ENCODE peak calls at places on chromosome 17, in six cellular contexts. One of them, this sample, is unnamed.

GRCh38 chr17:7001562-7001961 is 5.7 kb downstream of the ALOX12 start:
- DNase-seq in head of caudate nucleus: no peak
- DNase-seq in breast epithelium: no peak
- DNase-seq in activated naive CD8-positive, alpha-beta T cell treated with anti-CD3 and anti-CD28 coated beads, Interleukin-2, amount 50 U/mL, for 16 hours: no peak
- DNase-seq in GDM1: no peak
- DNase-seq in cardiac muscle cell: peak
- DNase-seq in this sample: no peak

GRCh38 chr17:50767446-50767845 is at the start of gene ANKRD40CL:
- DNase-seq in head of caudate nucleus: no peak
- DNase-seq in breast epithelium: no peak
- DNase-seq in activated naive CD8-positive, alpha-beta T cell treated with anti-CD3 and anti-CD28 coated beads, Interleukin-2, amount 50 U/mL, for 16 hours: no peak
- DNase-seq in GDM1: no peak
- DNase-seq in cardiac muscle cell: no peak
- DNase-seq in this sample: no peak

GRCh38 chr17:15092762-15093161 is 172.4 kb downstream of the PMP22 start:
- DNase-seq in head of caudate nucleus: no peak
- DNase-seq in breast epithelium: no peak
- DNase-seq in activated naive CD8-positive, alpha-beta T cell treated with anti-CD3 and anti-CD28 coated beads, Interleukin-2, amount 50 U/mL, for 16 hours: no peak
- DNase-seq in GDM1: no peak
- DNase-seq in cardiac muscle cell: no peak
- DNase-seq in this sample: no peak

GRCh38 chr17:34826332-34826731 is 134.9 kb downstream of the CCT6B start:
- DNase-seq in head of caudate nucleus: no peak
- DNase-seq in breast epithelium: no peak
- DNase-seq in activated naive CD8-positive, alpha-beta T cell treated with anti-CD3 and anti-CD28 coated beads, Interleukin-2, amount 50 U/mL, for 16 hours: no peak
- DNase-seq in GDM1: no peak
- DNase-seq in cardiac muscle cell: no peak
- DNase-seq in this sample: no peak

GRCh38 chr17:36544049-36544319 is 735 bp upstream of the GGNBP2 start:
- DNase-seq in head of caudate nucleus: peak
- DNase-seq in breast epithelium: no peak
- DNase-seq in activated naive CD8-positive, alpha-beta T cell treated with anti-CD3 and anti-CD28 coated beads, Interleukin-2, amount 50 U/mL, for 16 hours: no peak
- DNase-seq in GDM1: peak
- DNase-seq in cardiac muscle cell: peak
- DNase-seq in this sample: peak

GRCh38 chr17:81867123-81867951 is 3.8 kb downstream of the ARHGDIA start:
- DNase-seq in head of caudate nucleus: no peak
- DNase-seq in breast epithelium: no peak
- DNase-seq in activated naive CD8-positive, alpha-beta T cell treated with anti-CD3 and anti-CD28 coated beads, Interleukin-2, amount 50 U/mL, for 16 hours: no peak
- DNase-seq in GDM1: no peak
- DNase-seq in cardiac muscle cell: peak
- DNase-seq in this sample: peak

GRCh38 chr17:64732336-64733006 is 70.4 kb upstream of the SMURF2 start:
- DNase-seq in head of caudate nucleus: peak
- DNase-seq in breast epithelium: no peak
- DNase-seq in activated naive CD8-positive, alpha-beta T cell treated with anti-CD3 and anti-CD28 coated beads, Interleukin-2, amount 50 U/mL, for 16 hours: no peak
- DNase-seq in GDM1: no peak
- DNase-seq in cardiac muscle cell: peak
- DNase-seq in this sample: peak

GRCh38 chr17:48791128-48792032 is 25.6 kb downstream of the TTLL6 start:
- DNase-seq in head of caudate nucleus: peak
- DNase-seq in breast epithelium: peak
- DNase-seq in activated naive CD8-positive, alpha-beta T cell treated with anti-CD3 and anti-CD28 coated beads, Interleukin-2, amount 50 U/mL, for 16 hours: no peak
- DNase-seq in GDM1: peak
- DNase-seq in cardiac muscle cell: peak
- DNase-seq in this sample: peak

GRCh38 chr17:1005361-1005946 is 8.5 kb downstream of the TIMM22 start:
- DNase-seq in head of caudate nucleus: peak
- DNase-seq in breast epithelium: peak
- DNase-seq in activated naive CD8-positive, alpha-beta T cell treated with anti-CD3 and anti-CD28 coated beads, Interleukin-2, amount 50 U/mL, for 16 hours: no peak
- DNase-seq in GDM1: no peak
- DNase-seq in cardiac muscle cell: peak
- DNase-seq in this sample: peak

GRCh38 chr17:63082952-63083351 is 116.9 kb downstream of the TANC2 start:
- DNase-seq in head of caudate nucleus: no peak
- DNase-seq in breast epithelium: no peak
- DNase-seq in activated naive CD8-positive, alpha-beta T cell treated with anti-CD3 and anti-CD28 coated beads, Interleukin-2, amount 50 U/mL, for 16 hours: no peak
- DNase-seq in GDM1: no peak
- DNase-seq in cardiac muscle cell: no peak
- DNase-seq in this sample: no peak

GRCh38 chr17:57260325-57261083 is 4.2 kb downstream of the MSI2 start:
- DNase-seq in head of caudate nucleus: no peak
- DNase-seq in breast epithelium: no peak
- DNase-seq in activated naive CD8-positive, alpha-beta T cell treated with anti-CD3 and anti-CD28 coated beads, Interleukin-2, amount 50 U/mL, for 16 hours: no peak
- DNase-seq in GDM1: no peak
- DNase-seq in cardiac muscle cell: no peak
- DNase-seq in this sample: no peak

GRCh38 chr17:27247071-27247957 is 46.6 kb upstream of the WSB1 start:
- DNase-seq in head of caudate nucleus: peak
- DNase-seq in breast epithelium: peak
- DNase-seq in activated naive CD8-positive, alpha-beta T cell treated with anti-CD3 and anti-CD28 coated beads, Interleukin-2, amount 50 U/mL, for 16 hours: no peak
- DNase-seq in GDM1: no peak
- DNase-seq in cardiac muscle cell: peak
- DNase-seq in this sample: peak

GRCh38 chr17:17060930-17061329 is 18.7 kb downstream of the MPRIP start:
- DNase-seq in head of caudate nucleus: no peak
- DNase-seq in breast epithelium: peak
- DNase-seq in activated naive CD8-positive, alpha-beta T cell treated with anti-CD3 and anti-CD28 coated beads, Interleukin-2, amount 50 U/mL, for 16 hours: no peak
- DNase-seq in GDM1: no peak
- DNase-seq in cardiac muscle cell: no peak
- DNase-seq in this sample: no peak

GRCh38 chr17:50712641-50713296 is 5.1 kb upstream of the ANKRD40 start:
- DNase-seq in head of caudate nucleus: no peak
- DNase-seq in breast epithelium: no peak
- DNase-seq in activated naive CD8-positive, alpha-beta T cell treated with anti-CD3 and anti-CD28 coated beads, Interleukin-2, amount 50 U/mL, for 16 hours: no peak
- DNase-seq in GDM1: no peak
- DNase-seq in cardiac muscle cell: no peak
- DNase-seq in this sample: no peak

GRCh38 chr17:67606471-67606870 is 111.3 kb upstream of the NOL11 start:
- DNase-seq in head of caudate nucleus: no peak
- DNase-seq in breast epithelium: no peak
- DNase-seq in activated naive CD8-positive, alpha-beta T cell treated with anti-CD3 and anti-CD28 coated beads, Interleukin-2, amount 50 U/mL, for 16 hours: no peak
- DNase-seq in GDM1: no peak
- DNase-seq in cardiac muscle cell: peak
- DNase-seq in this sample: no peak

GRCh38 chr17:82333279-82334171 is at the start of gene SECTM1:
- DNase-seq in head of caudate nucleus: peak
- DNase-seq in breast epithelium: peak
- DNase-seq in activated naive CD8-positive, alpha-beta T cell treated with anti-CD3 and anti-CD28 coated beads, Interleukin-2, amount 50 U/mL, for 16 hours: no peak
- DNase-seq in GDM1: no peak
- DNase-seq in cardiac muscle cell: peak
- DNase-seq in this sample: peak

GRCh38 chr17:15740570-15741120 is 8.6 kb downstream of the TBC1D26 start:
- DNase-seq in head of caudate nucleus: no peak
- DNase-seq in breast epithelium: no peak
- DNase-seq in activated naive CD8-positive, alpha-beta T cell treated with anti-CD3 and anti-CD28 coated beads, Interleukin-2, amount 50 U/mL, for 16 hours: no peak
- DNase-seq in GDM1: no peak
- DNase-seq in cardiac muscle cell: no peak
- DNase-seq in this sample: no peak

GRCh38 chr17:80603380-80603779 is 58.7 kb downstream of the RPTOR start:
- DNase-seq in head of caudate nucleus: no peak
- DNase-seq in breast epithelium: no peak
- DNase-seq in activated naive CD8-positive, alpha-beta T cell treated with anti-CD3 and anti-CD28 coated beads, Interleukin-2, amount 50 U/mL, for 16 hours: no peak
- DNase-seq in GDM1: no peak
- DNase-seq in cardiac muscle cell: no peak
- DNase-seq in this sample: no peak

GRCh38 chr17:42700890-42701289 is 18.6 kb downstream of the CNTNAP1 start:
- DNase-seq in head of caudate nucleus: no peak
- DNase-seq in breast epithelium: no peak
- DNase-seq in activated naive CD8-positive, alpha-beta T cell treated with anti-CD3 and anti-CD28 coated beads, Interleukin-2, amount 50 U/mL, for 16 hours: no peak
- DNase-seq in GDM1: no peak
- DNase-seq in cardiac muscle cell: no peak
- DNase-seq in this sample: no peak

GRCh38 chr17:76683921-76684745 is 26.6 kb downstream of the MXRA7 start:
- DNase-seq in head of caudate nucleus: no peak
- DNase-seq in breast epithelium: no peak
- DNase-seq in activated naive CD8-positive, alpha-beta T cell treated with anti-CD3 and anti-CD28 coated beads, Interleukin-2, amount 50 U/mL, for 16 hours: no peak
- DNase-seq in GDM1: no peak
- DNase-seq in cardiac muscle cell: no peak
- DNase-seq in this sample: no peak

GRCh38 chr17:28937044-28937729 is 14.1 kb downstream of the PHF12 start:
- DNase-seq in head of caudate nucleus: peak
- DNase-seq in breast epithelium: no peak
- DNase-seq in activated naive CD8-positive, alpha-beta T cell treated with anti-CD3 and anti-CD28 coated beads, Interleukin-2, amount 50 U/mL, for 16 hours: no peak
- DNase-seq in GDM1: no peak
- DNase-seq in cardiac muscle cell: peak
- DNase-seq in this sample: no peak

GRCh38 chr17:29129731-29130130 is 50.5 kb downstream of the MYO18A start:
- DNase-seq in head of caudate nucleus: no peak
- DNase-seq in breast epithelium: no peak
- DNase-seq in activated naive CD8-positive, alpha-beta T cell treated with anti-CD3 and anti-CD28 coated beads, Interleukin-2, amount 50 U/mL, for 16 hours: no peak
- DNase-seq in GDM1: no peak
- DNase-seq in cardiac muscle cell: no peak
- DNase-seq in this sample: no peak

GRCh38 chr17:48153711-48154642 is 46.4 kb downstream of the SNX11 start:
- DNase-seq in head of caudate nucleus: no peak
- DNase-seq in breast epithelium: no peak
- DNase-seq in activated naive CD8-positive, alpha-beta T cell treated with anti-CD3 and anti-CD28 coated beads, Interleukin-2, amount 50 U/mL, for 16 hours: no peak
- DNase-seq in GDM1: no peak
- DNase-seq in cardiac muscle cell: peak
- DNase-seq in this sample: no peak

GRCh38 chr17:64529221-64529620 is 22.4 kb downstream of the CEP95 start:
- DNase-seq in head of caudate nucleus: no peak
- DNase-seq in breast epithelium: no peak
- DNase-seq in activated naive CD8-positive, alpha-beta T cell treated with anti-CD3 and anti-CD28 coated beads, Interleukin-2, amount 50 U/mL, for 16 hours: no peak
- DNase-seq in GDM1: no peak
- DNase-seq in cardiac muscle cell: no peak
- DNase-seq in this sample: no peak

GRCh38 chr17:10871914-10872313 is 34.0 kb upstream of the PIRT start:
- DNase-seq in head of caudate nucleus: peak
- DNase-seq in breast epithelium: no peak
- DNase-seq in activated naive CD8-positive, alpha-beta T cell treated with anti-CD3 and anti-CD28 coated beads, Interleukin-2, amount 50 U/mL, for 16 hours: no peak
- DNase-seq in GDM1: no peak
- DNase-seq in cardiac muscle cell: no peak
- DNase-seq in this sample: peak

GRCh38 chr17:34117332-34117731 is 137.8 kb upstream of the CCL2 start:
- DNase-seq in head of caudate nucleus: no peak
- DNase-seq in breast epithelium: no peak
- DNase-seq in activated naive CD8-positive, alpha-beta T cell treated with anti-CD3 and anti-CD28 coated beads, Interleukin-2, amount 50 U/mL, for 16 hours: no peak
- DNase-seq in GDM1: no peak
- DNase-seq in cardiac muscle cell: no peak
- DNase-seq in this sample: no peak

GRCh38 chr17:67655478-67656148 is 62.1 kb upstream of the NOL11 start:
- DNase-seq in head of caudate nucleus: no peak
- DNase-seq in breast epithelium: no peak
- DNase-seq in activated naive CD8-positive, alpha-beta T cell treated with anti-CD3 and anti-CD28 coated beads, Interleukin-2, amount 50 U/mL, for 16 hours: no peak
- DNase-seq in GDM1: no peak
- DNase-seq in cardiac muscle cell: no peak
- DNase-seq in this sample: no peak

GRCh38 chr17:15392326-15392739 is 50.9 kb upstream of the TEKT3 start:
- DNase-seq in head of caudate nucleus: no peak
- DNase-seq in breast epithelium: no peak
- DNase-seq in activated naive CD8-positive, alpha-beta T cell treated with anti-CD3 and anti-CD28 coated beads, Interleukin-2, amount 50 U/mL, for 16 hours: no peak
- DNase-seq in GDM1: no peak
- DNase-seq in cardiac muscle cell: peak
- DNase-seq in this sample: no peak

GRCh38 chr17:42072323-42073187 is 22.2 kb upstream of the C17orf113 start:
- DNase-seq in head of caudate nucleus: no peak
- DNase-seq in breast epithelium: no peak
- DNase-seq in activated naive CD8-positive, alpha-beta T cell treated with anti-CD3 and anti-CD28 coated beads, Interleukin-2, amount 50 U/mL, for 16 hours: no peak
- DNase-seq in GDM1: no peak
- DNase-seq in cardiac muscle cell: no peak
- DNase-seq in this sample: no peak

GRCh38 chr17:8939496-8940334 is 25.8 kb downstream of the PIK3R5 start:
- DNase-seq in head of caudate nucleus: no peak
- DNase-seq in breast epithelium: no peak
- DNase-seq in activated naive CD8-positive, alpha-beta T cell treated with anti-CD3 and anti-CD28 coated beads, Interleukin-2, amount 50 U/mL, for 16 hours: no peak
- DNase-seq in GDM1: no peak
- DNase-seq in cardiac muscle cell: no peak
- DNase-seq in this sample: no peak

GRCh38 chr17:27360507-27360906 is 66.6 kb downstream of the WSB1 start:
- DNase-seq in head of caudate nucleus: no peak
- DNase-seq in breast epithelium: no peak
- DNase-seq in activated naive CD8-positive, alpha-beta T cell treated with anti-CD3 and anti-CD28 coated beads, Interleukin-2, amount 50 U/mL, for 16 hours: no peak
- DNase-seq in GDM1: peak
- DNase-seq in cardiac muscle cell: no peak
- DNase-seq in this sample: no peak

GRCh38 chr17:63843387-63844292 is 1.2 kb upstream of the SMARCD2 start:
- DNase-seq in head of caudate nucleus: peak
- DNase-seq in breast epithelium: no peak
- DNase-seq in activated naive CD8-positive, alpha-beta T cell treated with anti-CD3 and anti-CD28 coated beads, Interleukin-2, amount 50 U/mL, for 16 hours: no peak
- DNase-seq in GDM1: peak
- DNase-seq in cardiac muscle cell: peak
- DNase-seq in this sample: peak

GRCh38 chr17:59963738-59964454 is 644 bp downstream of the RNFT1 start:
- DNase-seq in head of caudate nucleus: peak
- DNase-seq in breast epithelium: no peak
- DNase-seq in activated naive CD8-positive, alpha-beta T cell treated with anti-CD3 and anti-CD28 coated beads, Interleukin-2, amount 50 U/mL, for 16 hours: no peak
- DNase-seq in GDM1: peak
- DNase-seq in cardiac muscle cell: peak
- DNase-seq in this sample: peak

GRCh38 chr17:52158450-52159042 is at the start of gene CA10:
- DNase-seq in head of caudate nucleus: no peak
- DNase-seq in breast epithelium: no peak
- DNase-seq in activated naive CD8-positive, alpha-beta T cell treated with anti-CD3 and anti-CD28 coated beads, Interleukin-2, amount 50 U/mL, for 16 hours: no peak
- DNase-seq in GDM1: no peak
- DNase-seq in cardiac muscle cell: no peak
- DNase-seq in this sample: no peak

GRCh38 chr17:80219777-80220708 is at the start of the genes SGSH and SLC26A11:
- DNase-seq in head of caudate nucleus: peak
- DNase-seq in breast epithelium: peak
- DNase-seq in activated naive CD8-positive, alpha-beta T cell treated with anti-CD3 and anti-CD28 coated beads, Interleukin-2, amount 50 U/mL, for 16 hours: peak
- DNase-seq in GDM1: no peak
- DNase-seq in cardiac muscle cell: peak
- DNase-seq in this sample: peak

GRCh38 chr17:80588687-80589086 is 44.0 kb downstream of the RPTOR start:
- DNase-seq in head of caudate nucleus: no peak
- DNase-seq in breast epithelium: no peak
- DNase-seq in activated naive CD8-positive, alpha-beta T cell treated with anti-CD3 and anti-CD28 coated beads, Interleukin-2, amount 50 U/mL, for 16 hours: no peak
- DNase-seq in GDM1: no peak
- DNase-seq in cardiac muscle cell: no peak
- DNase-seq in this sample: no peak

GRCh38 chr17:54948380-54948779 is 20.1 kb downstream of the COX11 start:
- DNase-seq in head of caudate nucleus: no peak
- DNase-seq in breast epithelium: no peak
- DNase-seq in activated naive CD8-positive, alpha-beta T cell treated with anti-CD3 and anti-CD28 coated beads, Interleukin-2, amount 50 U/mL, for 16 hours: no peak
- DNase-seq in GDM1: no peak
- DNase-seq in cardiac muscle cell: peak
- DNase-seq in this sample: no peak

GRCh38 chr17:76208120-76208519 is 32.2 kb downstream of the RNF157 start:
- DNase-seq in head of caudate nucleus: no peak
- DNase-seq in breast epithelium: no peak
- DNase-seq in activated naive CD8-positive, alpha-beta T cell treated with anti-CD3 and anti-CD28 coated beads, Interleukin-2, amount 50 U/mL, for 16 hours: no peak
- DNase-seq in GDM1: no peak
- DNase-seq in cardiac muscle cell: no peak
- DNase-seq in this sample: no peak

GRCh38 chr17:10398352-10398751 is 23.4 kb downstream of the MYH8 start:
- DNase-seq in head of caudate nucleus: no peak
- DNase-seq in breast epithelium: no peak
- DNase-seq in activated naive CD8-positive, alpha-beta T cell treated with anti-CD3 and anti-CD28 coated beads, Interleukin-2, amount 50 U/mL, for 16 hours: no peak
- DNase-seq in GDM1: no peak
- DNase-seq in cardiac muscle cell: no peak
- DNase-seq in this sample: peak

GRCh38 chr17:5798104-5798503 is 213.8 kb upstream of the NLRP1 start:
- DNase-seq in head of caudate nucleus: no peak
- DNase-seq in breast epithelium: no peak
- DNase-seq in activated naive CD8-positive, alpha-beta T cell treated with anti-CD3 and anti-CD28 coated beads, Interleukin-2, amount 50 U/mL, for 16 hours: no peak
- DNase-seq in GDM1: no peak
- DNase-seq in cardiac muscle cell: no peak
- DNase-seq in this sample: no peak

This sample was measured in testis.